ENCODE peak calls at places on chromosomes 16 and 17, in five cellular contexts. O is SK-N-SH; U is CD8-positive, alpha-beta memory T cell; I is thoracic aorta; B is hepatocyte. K is an unnamed sample.
A peak's percentile ranks its signal among the peaks of the same experiment; 100 is the strongest.

GRCh38 chr16:89651584-89651983 is 5.9 kb downstream of the CHMP1A start:
- DNase-seq in I (no peak), B (no peak), U (no peak), O (no peak), K (no peak)

GRCh38 chr17:10210151-10210574 is 11.8 kb upstream of the GAS7 start:
- DNase-seq in U (no peak), B (peak; percentile 85), I (no peak), O (no peak), K (no peak)

GRCh38 chr17:77320046-77320445 is 179.3 kb downstream of the SEC14L1 start:
- DNase-seq in B (no peak), I (no peak), O (peak; percentile 44), U (no peak), K (peak; percentile 80)

GRCh38 chr17:59840908-59841666 is 51.7 kb downstream of the TUBD1 start:
- DNase-seq in U (no peak), O (no peak), I (no peak), B (no peak), K (no peak)

GRCh38 chr16:65122974-65123845 is 1.3 kb upstream of the CDH11 start:
- DNase-seq in I (no peak), O (peak; percentile 72), B (peak; percentile 72), U (no peak), K (peak; percentile 70)

GRCh38 chr16:80894091-80894490 is 89.7 kb upstream of the CDYL2 start:
- DNase-seq in O (no peak), U (no peak), B (no peak), I (no peak), K (no peak)

GRCh38 chr16:10578474-10579316 is 1.7 kb downstream of the EMP2 start:
- DNase-seq in I (no peak), B (no peak), U (no peak), O (no peak), K (no peak)

GRCh38 chr16:693766-694165 is 3.6 kb upstream of the WDR24 start:
- DNase-seq in U (no peak), O (no peak), B (no peak), I (no peak), K (no peak)

GRCh38 chr17:78661092-78661770 is 84.0 kb upstream of the DNAH17 start:
- DNase-seq in U (no peak), I (no peak), B (peak; percentile 20), O (no peak), K (no peak)

GRCh38 chr17:70011750-70012149 is 63.3 kb upstream of the KCNJ16 start:
- DNase-seq in U (no peak), I (no peak), O (no peak), B (no peak), K (no peak)

GRCh38 chr16:87303962-87304521 is 13.2 kb downstream of the C16orf95 start:
- DNase-seq in B (no peak), U (no peak), I (no peak), O (no peak), K (no peak)

GRCh38 chr17:81553616-81554181 is 1.5 kb upstream of the FAAP100 start:
- DNase-seq in I (no peak), O (peak; percentile 83), B (peak; percentile 63), U (no peak), K (no peak)

GRCh38 chr17:40516581-40517285 is 15.3 kb upstream of the TNS4 start:
- DNase-seq in U (peak; percentile 61), B (no peak), I (no peak), O (peak; percentile 43), K (no peak)
- H3K4me3 ChIP-seq in U (peak overlapping the region; percentile 40), B (no peak overlapping the region), I (no peak overlapping the region), O (no peak overlapping the region), K (no peak overlapping the region)

GRCh38 chr17:48592097-48592496 is 1.5 kb downstream of the HOXB5 start:
- DNase-seq in O (no peak), I (no peak), B (no peak), U (no peak), K (no peak)

GRCh38 chr17:48591435-48592077 is 1.5 kb upstream of the HOXB3 start:
- DNase-seq in I (no peak), B (no peak), O (no peak), U (no peak), K (no peak)

GRCh38 chr17:48589831-48590602 is at the start of gene HOXB3:
- DNase-seq in O (no peak), U (no peak), I (no peak), B (no peak), K (no peak)

GRCh38 chr17:48589060-48589830 is 796 bp downstream of the HOXB3 start:
- DNase-seq in B (no peak), U (no peak), I (no peak), O (no peak), K (no peak)

DNA sequence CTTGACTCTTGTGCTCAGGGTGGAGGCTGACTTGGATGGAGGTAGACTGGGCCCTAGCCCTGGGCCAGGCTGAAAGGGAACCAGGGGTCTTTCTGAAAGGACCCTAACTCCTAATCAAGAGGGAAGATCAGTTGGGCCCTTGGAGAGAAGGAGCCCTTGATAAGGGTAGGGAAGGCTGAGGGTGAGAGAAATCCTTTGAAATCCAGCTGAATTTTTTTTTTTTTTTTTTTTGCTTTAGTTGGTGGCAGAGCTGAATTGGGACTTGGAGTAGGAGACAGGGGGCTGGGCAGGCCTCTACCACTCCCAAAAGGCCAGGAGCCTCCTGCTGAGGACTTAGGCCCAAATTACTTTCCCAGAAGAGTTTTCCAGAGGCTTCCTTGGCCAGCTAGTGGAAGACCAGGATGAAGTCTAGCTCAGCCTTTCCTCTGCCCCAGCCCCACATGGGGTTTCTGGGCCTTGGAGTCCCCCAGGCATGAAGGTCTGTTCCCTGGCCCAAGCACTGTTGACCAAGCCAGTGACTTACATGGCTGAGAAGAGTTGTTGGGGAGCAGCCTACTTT is 641 bp upstream of the HOXB3 start:
- DNase-seq in B (no peak), I (no peak), U (no peak), O (no peak), K (no peak)
- H3K4me3 ChIP-seq in B (no peak overlapping the region), I (no peak overlapping the region), U (no peak overlapping the region), O (no peak overlapping the region), K (no peak overlapping the region)

GRCh38 chr17:7315570-7316243 is 547 bp upstream of the GPS2 start:
- DNase-seq in B (no peak), O (no peak), I (no peak), U (no peak), K (no peak)

GRCh38 chr17:7313028-7313889 is 1.9 kb downstream of the GPS2 start:
- DNase-seq in U (no peak), O (no peak), B (no peak), I (no peak), K (no peak)

GRCh38 chr17:7312432-7313027 is 2.6 kb downstream of the GPS2 start:
- DNase-seq in O (no peak), B (no peak), U (no peak), I (no peak), K (no peak)

GRCh38 chr17:7314719-7315569 is at the start of gene GPS2:
- DNase-seq in I (peak; percentile 75), U (peak; percentile 88), B (peak; percentile 96), O (peak; percentile 97), K (peak; percentile 91)

GRCh38 chr17:7313890-7314718 is 1.1 kb downstream of the GPS2 start:
- DNase-seq in U (no peak), I (no peak), O (no peak), B (no peak), K (no peak)
- H3K4me3 ChIP-seq in U (peak overlapping the region; percentile 66), I (peak overlapping the region; percentile 99), O (peak overlapping the region; percentile 88), B (peak overlapping the region; percentile 73), K (peak overlapping the region; percentile 78)

DNA sequence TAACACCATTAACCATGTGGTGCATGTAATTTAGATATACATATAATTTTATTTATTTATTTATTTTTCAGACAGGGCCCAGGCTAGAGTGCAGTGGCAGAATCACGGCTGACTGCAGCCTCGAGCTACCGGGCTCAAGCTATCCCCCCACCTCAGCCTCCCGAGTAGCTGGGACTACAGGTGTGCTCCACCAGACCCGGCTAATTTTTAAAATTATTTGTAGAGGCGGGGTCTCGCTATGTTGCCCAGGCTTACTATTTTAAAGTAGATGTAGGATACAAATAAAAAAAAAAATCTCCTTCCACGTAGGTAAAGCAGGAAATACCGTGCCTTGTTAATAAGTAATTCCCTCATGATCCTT is 446 bp upstream of the COQ7 start:
- DNase-seq in U (no peak), I (no peak), B (no peak), O (no peak), K (no peak)
- H3K4me3 ChIP-seq in U (no peak overlapping the region), I (peak overlapping the region; percentile 100), B (no peak overlapping the region), O (peak overlapping the region; percentile 38), K (peak overlapping the region; percentile 80)

GRCh38 chr16:53433930-53434435 is 288 bp upstream of the RBL2 start:
- DNase-seq in B (peak; percentile 11), O (no peak), I (no peak), U (no peak), K (no peak)

GRCh38 chr16:53435066-53435688 is 906 bp downstream of the RBL2 start:
- DNase-seq in B (peak; percentile 88), O (peak; percentile 82), U (peak; percentile 54), I (peak; percentile 59), K (peak; percentile 89)

GRCh38 chr16:53434436-53435065 is at the start of gene RBL2:
- DNase-seq in O (peak; percentile 91), B (peak; percentile 92), I (peak; percentile 30), U (peak; percentile 71), K (peak; percentile 76)

GRCh38 chr16:53430363-53430762 is 3.9 kb upstream of the RBL2 start:
- DNase-seq in B (no peak), U (no peak), I (no peak), O (no peak), K (no peak)

GRCh38 chr16:53433509-53433908 is 762 bp upstream of the RBL2 start:
- DNase-seq in B (peak; percentile 20), O (no peak), U (no peak), I (no peak), K (no peak)
- H3K4me3 ChIP-seq in B (peak overlapping the region; percentile 25), O (no peak overlapping the region), U (peak overlapping the region; percentile 98), I (peak overlapping the region; percentile 99), K (peak overlapping the region; percentile 99)

DNA sequence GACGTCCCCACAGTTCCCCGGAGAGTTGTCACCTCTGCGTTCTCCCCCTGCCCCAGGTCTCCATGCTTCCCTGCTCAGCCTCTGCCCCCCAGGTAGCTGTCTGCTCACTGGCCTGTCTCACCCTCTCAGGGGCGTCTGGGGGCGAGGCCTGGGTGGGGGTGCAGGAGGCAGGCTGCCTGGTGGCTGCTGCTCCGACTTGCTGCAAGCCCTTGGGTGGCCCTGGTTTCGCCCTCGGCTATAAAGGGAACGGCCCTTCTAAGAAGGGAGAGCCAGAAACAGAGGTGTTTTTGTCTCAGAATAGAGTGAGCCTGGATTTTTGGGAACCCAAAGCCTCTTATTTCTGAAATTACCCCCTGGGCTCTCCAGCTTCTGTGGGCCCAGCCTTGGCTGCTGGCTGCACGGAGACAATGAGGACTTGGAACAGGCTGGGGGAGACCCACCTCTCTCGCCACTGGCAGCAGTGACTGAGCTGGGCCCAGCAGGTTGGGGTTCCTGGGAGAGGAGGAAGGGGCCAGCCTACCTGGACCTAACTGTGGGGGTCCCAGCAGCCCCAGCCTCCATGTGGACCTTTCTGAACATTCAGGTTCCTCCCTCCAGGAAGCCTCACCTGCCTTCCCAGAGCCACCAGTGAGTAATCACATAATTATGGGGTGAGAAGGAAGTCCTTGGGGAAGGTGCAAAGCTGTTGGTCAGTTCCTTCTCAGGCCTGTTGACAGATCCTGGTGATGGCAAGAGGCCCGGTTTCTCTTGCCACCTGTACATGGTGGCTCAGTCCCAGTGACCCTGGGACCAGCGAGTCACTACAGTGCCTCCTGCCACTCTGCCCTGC is 15.5 kb upstream of the SPNS2 start:
- DNase-seq in I (no peak), U (no peak), B (peak; percentile 64), O (no peak), K (no peak)
- H3K4me3 ChIP-seq in I (no peak overlapping the region), U (no peak overlapping the region), B (no peak overlapping the region), O (no peak overlapping the region), K (no peak overlapping the region)

GRCh38 chr17:64653325-64653984 is 8.7 kb downstream of the SMURF2 start:
- DNase-seq in U (no peak), I (no peak), B (no peak), O (no peak), K (no peak)
- H3K4me3 ChIP-seq in U (no peak overlapping the region), I (no peak overlapping the region), B (no peak overlapping the region), O (peak overlapping the region; percentile 1), K (no peak overlapping the region)